ENCODE peak calls at places on chromosomes 12 and 14, in seven cellular contexts. I is MV-4-11; Z is NCI-H345; M is AG04450; W is NCI-H82; O is stimulated activated CD8-positive, alpha-beta memory T cell treated with anti-CD3 and anti-CD28 coated beads, Interleukin-12 subunit alpha, Interleukin-12 subunit beta, amount 100 ng/mL, for 1 hour; H is activated B cell treated with CpG ODN at 0.5 μM for 24 hours. Q is an unnamed sample.

GRCh38 chr14:96145116-96145864 is 59.3 kb upstream of the BDKRB2 start:
- DNase-seq in W (no peak), H (no peak), O (no peak), M (peak; percentile 69), I (no peak), Z (no peak), Q (no peak)

GRCh38 chr12:58678753-58679152 is 241.6 kb downstream of the LRIG3 start:
- DNase-seq in I (no peak), M (no peak), O (no peak), W (no peak), H (no peak), Z (no peak), Q (no peak)

GRCh38 chr14:100309028-100309718 is 2.9 kb upstream of the SLC25A29 start:
- DNase-seq in O (no peak), Z (no peak), I (no peak), M (no peak), W (no peak), H (no peak), Q (no peak)

GRCh38 chr12:29499235-29499634 is 1.7 kb upstream of the OVCH1 start:
- DNase-seq in O (no peak), M (no peak), H (no peak), Z (no peak), W (no peak), I (no peak), Q (no peak)

GRCh38 chr14:89041245-89041585 is 216.8 kb downstream of the TTC8 start:
- DNase-seq in M (peak; percentile 16), I (no peak), W (no peak), Z (peak; percentile 38), H (no peak), O (no peak), Q (no peak)

GRCh38 chr12:31260840-31261239 is 65.1 kb downstream of the SINHCAF start:
- DNase-seq in M (no peak), W (no peak), O (no peak), I (no peak), H (no peak), Z (no peak), Q (no peak)

GRCh38 chr12:98870521-98870920 is 225.4 kb downstream of the APAF1 start:
- DNase-seq in Z (peak; percentile 65), O (no peak), I (no peak), H (no peak), M (no peak), W (no peak), Q (no peak)

GRCh38 chr12:44000309-44000952 is 164.6 kb downstream of the TMEM117 start:
- DNase-seq in O (no peak), M (peak; percentile 6), W (peak; percentile 88), Z (no peak), I (peak; percentile 36), H (no peak), Q (no peak)

GRCh38 chr12:2563709-2564108 is 231.1 kb upstream of the FKBP4 start:
- DNase-seq in Z (no peak), I (no peak), M (no peak), W (no peak), O (no peak), H (no peak), Q (no peak)

GRCh38 chr12:38538319-38538718 is 221.7 kb downstream of the ALG10B start:
- DNase-seq in Z (no peak), W (no peak), I (peak; percentile 0), M (no peak), O (no peak), H (no peak), Q (no peak)

GRCh38 chr14:20262642-20263128 is 23.6 kb downstream of the OR11H4 start:
- DNase-seq in H (no peak), O (no peak), I (peak; percentile 22), W (peak; percentile 30), Z (no peak), M (no peak), Q (no peak)

GRCh38 chr14:42163136-42163535 is 556.5 kb downstream of the LRFN5 start:
- DNase-seq in Z (no peak), I (no peak), H (no peak), M (no peak), O (no peak), W (peak; percentile 80), Q (no peak)

GRCh38 chr14:89427426-89428162 is 10.6 kb upstream of the FOXN3 start:
- DNase-seq in O (no peak), W (no peak), Z (no peak), H (no peak), I (no peak), M (no peak), Q (no peak)

GRCh38 chr12:97426485-97427116 is 36.0 kb upstream of the RMST start:
- DNase-seq in M (no peak), Z (no peak), W (peak; percentile 18), H (no peak), I (no peak), O (no peak), Q (no peak)

GRCh38 chr14:55160989-55161388 is 30.4 kb downstream of the DLGAP5 start:
- DNase-seq in I (peak; percentile 3), M (no peak), O (no peak), Z (no peak), H (no peak), W (peak; percentile 8), Q (no peak)

GRCh38 chr12:96442906-96443305 is 42.7 kb upstream of the CDK17 start:
- DNase-seq in Z (no peak), I (no peak), H (no peak), M (no peak), O (no peak), W (no peak), Q (no peak)

GRCh38 chr12:132965796-132966195 is 9.7 kb upstream of the ZNF605 start:
- DNase-seq in Z (no peak), W (no peak), I (no peak), M (no peak), O (no peak), H (no peak), Q (no peak)

GRCh38 chr12:32115404-32116104 is 8.9 kb downstream of the BICD1 start:
- DNase-seq in W (no peak), O (no peak), H (no peak), I (peak; percentile 57), M (peak; percentile 99), Z (no peak), Q (peak; percentile 56)

Q was measured in CD14-positive monocyte.